ENCODE peak calls at places on chromosomes 4 and X, in ten cellular contexts. G is Caco-2, P is upper lobe of right lung, T is endodermal cell, W is MCF 10A, A is astrocyte of the cerebellum, X is transverse colon, Q is sigmoid colon, C is endothelial cell, R is stomach. S is an unnamed sample.

GRCh38 chr4:109990307-109991257 is 77.9 kb downstream of the EGF start:
- DNase-seq in G (no peak), X (no peak), W (no peak), Q (no peak), C (no peak), T (no peak), R (no peak), P (no peak), A (no peak), S (no peak)

GRCh38 chr4:118224239-118224829 is 128.5 kb downstream of the PRSS12 start:
- DNase-seq in W (peak; percentile 75), X (no peak), Q (no peak), P (no peak), T (no peak), A (peak; percentile 65), R (no peak), C (no peak), G (peak; percentile 13), S (no peak)

GRCh38 chrX:40340116-40340515 is 240.7 kb upstream of the ATP6AP2 start:
- DNase-seq in X (no peak), A (no peak), R (no peak), Q (no peak), P (no peak), C (no peak), T (no peak), G (no peak), W (no peak), S (no peak)

GRCh38 chr4:16024009-16024408 is 59.8 kb downstream of the PROM1 start:
- DNase-seq in T (no peak), P (no peak), G (no peak), X (no peak), C (no peak), A (no peak), R (no peak), Q (no peak), W (peak; percentile 37), S (no peak)

GRCh38 chrX:119573222-119573621 is 1.1 kb upstream of the UBE2A start:
- DNase-seq in X (no peak), W (no peak), P (no peak), G (no peak), T (no peak), A (no peak), R (no peak), C (no peak), Q (no peak), S (no peak)

GRCh38 chrX:55030490-55031285 is at the start of gene ALAS2:
- DNase-seq in A (no peak), C (no peak), R (no peak), Q (no peak), X (no peak), W (no peak), T (no peak), G (no peak), P (no peak), S (no peak)

GRCh38 chrX:69036674-69037573 is 128.3 kb downstream of the PJA1 start:
- DNase-seq in G (no peak), C (no peak), P (no peak), X (no peak), T (peak; percentile 41), Q (no peak), R (no peak), W (no peak), A (no peak), S (no peak)

GRCh38 chr4:152454398-152455011 is 81.4 kb downstream of the FBXW7 start:
- DNase-seq in P (no peak), G (no peak), R (no peak), Q (no peak), C (no peak), W (peak; percentile 24), A (no peak), T (no peak), X (no peak), S (no peak)

GRCh38 chr4:189124149-189124758 is 816.4 kb upstream of the FRG1 start:
- DNase-seq in Q (no peak), C (peak; percentile 57), P (no peak), G (no peak), R (peak; percentile 37), T (peak; percentile 67), A (peak; percentile 19), W (peak; percentile 47), X (no peak), S (peak; percentile 33)

GRCh38 chrX:20971250-20971649 is 403.0 kb upstream of the CNKSR2 start:
- DNase-seq in T (no peak), G (no peak), P (no peak), Q (no peak), W (no peak), X (no peak), A (no peak), C (no peak), R (no peak), S (no peak)

GRCh38 chr4:101977096-101977495 is 186.6 kb downstream of the BANK1 start:
- DNase-seq in P (no peak), C (no peak), Q (no peak), G (no peak), A (peak; percentile 95), X (no peak), T (no peak), W (peak; percentile 97), R (no peak), S (no peak)

GRCh38 chrX:120761810-120762209 is 113.9 kb downstream of the CT47B1 start:
- DNase-seq in G (no peak), Q (no peak), R (no peak), T (no peak), W (no peak), A (no peak), X (no peak), P (no peak), C (no peak), S (no peak)

GRCh38 chrX:11040405-11040804 is 70.7 kb upstream of the HCCS start:
- DNase-seq in G (no peak), C (no peak), Q (no peak), X (no peak), A (no peak), W (no peak), P (no peak), T (no peak), R (no peak), S (no peak)

GRCh38 chr4:104128850-104129213 is 365.9 kb downstream of the CXXC4 start:
- DNase-seq in X (no peak), P (no peak), T (no peak), G (peak; percentile 49), A (no peak), W (peak; percentile 3), C (no peak), R (no peak), Q (no peak), S (no peak)

GRCh38 chrX:22135994-22136684 is 104.0 kb downstream of the PHEX start:
- DNase-seq in X (no peak), C (peak; percentile 30), T (no peak), W (peak; percentile 87), A (peak; percentile 43), G (no peak), R (no peak), Q (no peak), P (no peak), S (peak; percentile 38)

GRCh38 chrX:9885150-9885549 is 82.0 kb upstream of the CLDN34 start:
- DNase-seq in T (peak; percentile 87), X (peak; percentile 64), C (peak; percentile 62), R (peak; percentile 70), Q (no peak), A (no peak), W (peak; percentile 78), P (peak; percentile 80), G (peak; percentile 56), S (peak; percentile 63)

GRCh38 chrX:122565952-122566351 is 618.1 kb upstream of the GRIA3 start:
- DNase-seq in G (no peak), W (peak; percentile 91), Q (no peak), X (no peak), A (peak; percentile 84), P (no peak), R (no peak), T (no peak), C (no peak), S (no peak)

GRCh38 chr4:157514711-157515110 is 294.2 kb downstream of the GRIA2 start:
- DNase-seq in R (no peak), A (no peak), C (peak; percentile 50), W (peak; percentile 13), T (peak; percentile 88), P (no peak), Q (no peak), G (peak; percentile 20), X (no peak), S (peak; percentile 38)
- TF ChIP-seq CTCF in R (no peak), A (peak; percentile 7), C (peak; percentile 57), W (peak; percentile 24), T (peak; percentile 91), P (no peak), Q (no peak), G (no peak), X (no peak), S (peak; percentile 55)

DNA sequence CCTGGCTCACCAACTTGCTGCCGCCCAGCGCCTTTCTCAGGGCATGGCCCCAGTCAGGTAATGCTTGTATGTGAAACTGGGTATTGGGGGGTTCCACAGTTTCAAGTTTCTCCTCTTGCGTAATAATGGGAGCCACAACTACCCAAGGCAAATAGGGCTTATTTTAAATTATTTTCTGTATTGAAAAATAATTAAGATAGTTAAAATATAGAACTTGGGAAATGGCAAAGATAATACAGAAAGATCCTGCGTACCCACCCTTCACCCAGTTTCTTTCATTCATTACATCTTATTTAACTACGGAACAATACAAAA is 287 bp upstream of the QRFPR start:
- DNase-seq in P (no peak), X (no peak), R (no peak), C (no peak), T (no peak), A (no peak), W (no peak), Q (no peak), G (no peak), S (no peak)
- TF ChIP-seq CTCF in P (no peak), X (no peak), R (no peak), C (no peak), T (no peak), A (no peak), W (peak; percentile 4), Q (no peak), G (no peak), S (no peak)

DNA sequence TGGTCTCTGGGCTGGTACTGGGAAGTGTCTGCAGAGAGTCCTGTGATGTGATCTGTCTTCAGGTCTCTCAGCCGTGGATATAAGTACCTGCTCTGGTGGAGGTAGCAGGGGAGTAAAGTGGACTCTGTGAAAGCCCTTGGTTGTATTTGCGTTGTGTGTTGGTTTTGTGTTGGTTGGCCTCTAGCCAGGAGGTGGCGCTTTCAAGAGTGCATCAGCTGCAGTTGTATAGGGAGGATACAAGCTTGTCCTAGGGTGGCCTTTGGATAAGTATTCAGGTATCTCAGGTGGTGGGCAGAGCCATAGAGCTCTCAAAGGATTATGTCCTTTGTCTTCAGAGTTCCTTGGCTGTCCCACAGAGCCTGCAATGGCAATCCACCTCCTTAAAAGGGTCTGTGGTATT is 111.6 kb downstream of the MAGEB17 start:
- DNase-seq in W (peak; percentile 4), T (peak; percentile 88), P (no peak), C (no peak), G (peak; percentile 2), Q (no peak), X (no peak), A (no peak), R (peak; percentile 26), S (no peak)
- TF ChIP-seq CTCF in W (no peak), T (peak; percentile 70), P (no peak), C (no peak), G (no peak), Q (no peak), X (no peak), A (no peak), R (no peak), S (no peak)

DNA sequence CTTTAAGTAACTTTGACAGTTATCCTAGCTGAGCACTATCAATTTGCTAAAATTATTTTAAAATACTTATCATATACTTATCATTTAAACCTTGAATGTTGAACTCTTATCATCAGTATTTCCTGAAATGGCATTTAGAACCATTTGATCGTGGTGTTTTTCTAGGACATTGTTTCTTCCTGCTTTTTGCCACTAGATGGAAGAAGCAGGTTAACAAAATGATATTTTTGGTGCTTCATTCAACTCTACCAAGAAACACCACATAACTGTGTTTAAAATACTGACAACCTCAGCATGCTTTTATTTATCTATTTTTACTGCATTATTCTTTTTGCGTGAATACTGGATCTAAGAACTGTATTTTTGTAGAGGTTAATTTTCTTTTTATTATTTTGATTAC is 44.6 kb downstream of the C4orf33 start:
- DNase-seq in A (no peak), P (no peak), C (no peak), W (no peak), X (no peak), R (no peak), Q (no peak), G (no peak), T (no peak), S (no peak)
- TF ChIP-seq CTCF in A (peak; percentile 21), P (no peak), C (no peak), W (no peak), X (no peak), R (no peak), Q (no peak), G (no peak), T (peak; percentile 51), S (no peak)